ENCODE peak calls at places on chromosome 1, in six cellular contexts. One of them, this sample, is unnamed.
A peak's percentile ranks its signal among the peaks of the same experiment; 100 is the strongest.

GRCh38 chr1:29845910-29846309 is 609.6 kb downstream of the PTPRU start:
- DNase-seq in hippocampal formation: no peak
- DNase-seq in NCI-H748 treated with DMSO at 0.1 percent for 48 hours: no peak
- DNase-seq in left kidney: no peak
- DNase-seq in AG09309: no peak
- DNase-seq in GF-D8: no peak
- DNase-seq in this sample: no peak

GRCh38 chr1:185996211-185996610 is 262.0 kb downstream of the HMCN1 start:
- DNase-seq in hippocampal formation: no peak
- DNase-seq in NCI-H748 treated with DMSO at 0.1 percent for 48 hours: no peak
- DNase-seq in left kidney: no peak
- DNase-seq in AG09309: no peak
- DNase-seq in GF-D8: no peak
- DNase-seq in this sample: no peak

GRCh38 chr1:41359211-41360073 is 1.8 kb upstream of the FOXO6 start:
- DNase-seq in hippocampal formation: no peak
- DNase-seq in NCI-H748 treated with DMSO at 0.1 percent for 48 hours: no peak
- DNase-seq in left kidney: no peak
- DNase-seq in AG09309: peak; percentile 31
- DNase-seq in GF-D8: no peak
- DNase-seq in this sample: no peak

GRCh38 chr1:85898861-85899260 is 190.6 kb upstream of the ZNHIT6 start:
- DNase-seq in hippocampal formation: no peak
- DNase-seq in NCI-H748 treated with DMSO at 0.1 percent for 48 hours: no peak
- DNase-seq in left kidney: no peak
- DNase-seq in AG09309: no peak
- DNase-seq in GF-D8: no peak
- DNase-seq in this sample: no peak

GRCh38 chr1:178530037-178530402 is 17.1 kb downstream of the TEX35 start:
- DNase-seq in hippocampal formation: no peak
- DNase-seq in NCI-H748 treated with DMSO at 0.1 percent for 48 hours: no peak
- DNase-seq in left kidney: no peak
- DNase-seq in AG09309: no peak
- DNase-seq in GF-D8: no peak
- DNase-seq in this sample: no peak

GRCh38 chr1:36178479-36179219 is 22.7 kb downstream of the MAP7D1 start:
- DNase-seq in hippocampal formation: no peak
- DNase-seq in NCI-H748 treated with DMSO at 0.1 percent for 48 hours: no peak
- DNase-seq in left kidney: peak; percentile 64
- DNase-seq in AG09309: no peak
- DNase-seq in GF-D8: no peak
- DNase-seq in this sample: peak; percentile 21

GRCh38 chr1:217090073-217090911 is 367.1 kb upstream of the ESRRG start:
- DNase-seq in hippocampal formation: no peak
- DNase-seq in NCI-H748 treated with DMSO at 0.1 percent for 48 hours: no peak
- DNase-seq in left kidney: peak; percentile 66
- DNase-seq in AG09309: no peak
- DNase-seq in GF-D8: no peak
- DNase-seq in this sample: no peak

GRCh38 chr1:27521336-27522147 is 31.6 kb upstream of the WASF2 start:
- DNase-seq in hippocampal formation: peak; percentile 56
- DNase-seq in NCI-H748 treated with DMSO at 0.1 percent for 48 hours: no peak
- DNase-seq in left kidney: no peak
- DNase-seq in AG09309: no peak
- DNase-seq in GF-D8: no peak
- DNase-seq in this sample: no peak

GRCh38 chr1:210654176-210654786 is 325.6 kb downstream of the HHAT start:
- DNase-seq in hippocampal formation: no peak
- DNase-seq in NCI-H748 treated with DMSO at 0.1 percent for 48 hours: no peak
- DNase-seq in left kidney: no peak
- DNase-seq in AG09309: no peak
- DNase-seq in GF-D8: no peak
- DNase-seq in this sample: no peak

GRCh38 chr1:56541408-56541807 is 38.0 kb downstream of the PLPP3 start:
- DNase-seq in hippocampal formation: no peak
- DNase-seq in NCI-H748 treated with DMSO at 0.1 percent for 48 hours: no peak
- DNase-seq in left kidney: no peak
- DNase-seq in AG09309: no peak
- DNase-seq in GF-D8: no peak
- DNase-seq in this sample: peak; percentile 90